ENCODE peak calls at places on chromosome 21, in nine cellular contexts. B is naive thymus-derived CD4-positive, alpha-beta T cell; K is CD4-positive, CD25-positive, alpha-beta regulatory T cell; J is right atrium auricular region; L is CD8-positive, alpha-beta memory T cell; N is CD4-positive, alpha-beta T cell; O is mesendoderm; Q is dorsolateral prefrontal cortex; T is adrenal gland. M is an unnamed sample.

GRCh38 chr21:45993210-45994085 is 11.9 kb downstream of the COL6A1 start:
- DNase-seq in L (peak), K (peak), B (no peak), T (peak), N (no peak), O (no peak), J (peak), Q (peak), M (no peak)

GRCh38 chr21:16408280-16408669 is 678.5 kb downstream of the USP25 start:
- DNase-seq in T (no peak), L (no peak), Q (no peak), J (no peak), N (no peak), B (no peak), K (no peak), O (no peak), M (no peak)

GRCh38 chr21:36499578-36500471 is 19.9 kb upstream of the CLDN14 start:
- DNase-seq in Q (no peak), O (no peak), N (no peak), B (no peak), L (no peak), T (peak), K (no peak), J (no peak), M (no peak)

GRCh38 chr21:42591170-42591869 is 62.1 kb upstream of the PDE9A start:
- DNase-seq in L (no peak), N (no peak), J (no peak), Q (peak), T (no peak), K (no peak), B (no peak), O (no peak), M (no peak)

GRCh38 chr21:26939532-26940181 is 27.2 kb downstream of the ADAMTS5 start:
- DNase-seq in Q (no peak), L (no peak), O (no peak), J (no peak), T (no peak), N (no peak), K (no peak), B (no peak), M (no peak)

GRCh38 chr21:46639489-46640386 is 4.3 kb downstream of the PRMT2 start:
- DNase-seq in O (no peak), T (no peak), J (no peak), B (no peak), L (no peak), Q (no peak), N (no peak), K (no peak), M (no peak)

GRCh38 chr21:40516336-40516735 is 330.6 kb downstream of the DSCAM start:
- DNase-seq in B (no peak), L (no peak), Q (peak), J (no peak), K (no peak), O (peak), T (peak), N (no peak), M (no peak)

GRCh38 chr21:25756190-25756932 is 21.6 kb downstream of the GABPA start:
- DNase-seq in Q (no peak), K (no peak), B (no peak), N (no peak), T (no peak), O (no peak), L (no peak), J (no peak), M (no peak)

GRCh38 chr21:26070121-26070520 is 100.4 kb downstream of the APP start:
- DNase-seq in K (no peak), Q (no peak), N (no peak), J (no peak), T (no peak), B (no peak), O (no peak), L (no peak), M (no peak)

GRCh38 chr21:25953659-25954058 is 216.9 kb downstream of the APP start:
- DNase-seq in L (no peak), O (no peak), B (no peak), J (no peak), N (no peak), Q (no peak), K (no peak), T (peak), M (no peak)

GRCh38 chr21:33293811-33294216 is 27.6 kb downstream of the IL10RB start:
- DNase-seq in O (no peak), J (no peak), L (no peak), Q (no peak), B (peak), K (no peak), T (no peak), N (no peak), M (no peak)

GRCh38 chr21:31482460-31482859 is 138.4 kb upstream of the TIAM1 start:
- DNase-seq in T (no peak), B (no peak), O (no peak), N (no peak), L (no peak), Q (no peak), J (no peak), K (no peak), M (no peak)

GRCh38 chr21:31479714-31480113 is 135.7 kb upstream of the TIAM1 start:
- DNase-seq in T (no peak), Q (no peak), N (no peak), B (no peak), O (no peak), L (no peak), K (no peak), J (no peak), M (no peak)

GRCh38 chr21:31489014-31489413 is 145.0 kb upstream of the TIAM1 start:
- DNase-seq in Q (no peak), B (no peak), L (no peak), O (no peak), T (no peak), J (no peak), K (no peak), N (no peak), M (no peak)

GRCh38 chr21:31480228-31480627 is 136.2 kb upstream of the TIAM1 start:
- DNase-seq in N (no peak), Q (no peak), K (no peak), J (no peak), L (no peak), O (no peak), B (no peak), T (no peak), M (no peak)

GRCh38 chr21:31484219-31484618 is 140.2 kb upstream of the TIAM1 start:
- DNase-seq in T (no peak), Q (no peak), O (peak), K (no peak), L (no peak), N (no peak), B (no peak), J (no peak), M (no peak)
- H3K27ac ChIP-seq in T (no peak), Q (no peak), O (no peak), K (no peak), L (no peak), N (no peak), B (no peak), J (no peak), M (no peak)

GRCh38 chr21:44658913-44659595 is 1.3 kb downstream of the KRTAP12-3 start:
- DNase-seq in B (peak), J (no peak), T (no peak), Q (no peak), K (no peak), O (no peak), N (no peak), L (no peak), M (no peak)

GRCh38 chr21:44654576-44654950 is at the start of gene KRTAP12-4:
- DNase-seq in J (no peak), K (no peak), T (no peak), N (no peak), Q (no peak), O (no peak), L (no peak), B (peak), M (no peak)

GRCh38 chr21:44658511-44658910 is 779 bp downstream of the KRTAP12-3 start:
- DNase-seq in J (no peak), T (no peak), B (no peak), Q (no peak), L (no peak), O (no peak), N (no peak), K (no peak), M (no peak)

GRCh38 chr21:44657635-44658183 is at the start of gene KRTAP12-3:
- DNase-seq in T (no peak), L (peak), N (peak), B (peak), O (no peak), Q (no peak), J (no peak), K (no peak), M (no peak)

DNA sequence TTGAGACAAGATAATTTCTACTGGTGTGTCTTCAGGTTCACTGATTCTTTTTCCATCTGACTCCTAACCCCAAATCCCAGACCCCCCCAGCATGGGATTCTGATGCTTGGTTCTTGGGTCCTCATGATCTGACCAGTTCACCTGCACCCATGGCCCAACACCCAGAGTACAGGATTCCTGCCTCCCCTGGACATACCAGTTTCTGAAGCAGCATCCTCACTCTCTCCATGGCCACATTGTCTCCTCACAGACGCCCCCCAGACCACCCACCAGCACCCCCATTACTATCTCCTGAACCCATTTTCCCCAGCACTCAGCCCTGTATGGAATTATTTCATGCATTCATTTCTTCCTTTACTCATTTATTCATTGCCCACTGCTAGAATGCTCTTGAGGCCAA is 864 bp upstream of the KRTAP12-3 start:
- DNase-seq in Q (no peak), B (no peak), L (no peak), T (no peak), J (no peak), O (no peak), N (no peak), K (no peak), M (no peak)
- H3K27ac ChIP-seq in Q (no peak), B (peak), L (peak), T (no peak), J (no peak), O (no peak), N (peak), K (no peak), M (no peak)

DNA sequence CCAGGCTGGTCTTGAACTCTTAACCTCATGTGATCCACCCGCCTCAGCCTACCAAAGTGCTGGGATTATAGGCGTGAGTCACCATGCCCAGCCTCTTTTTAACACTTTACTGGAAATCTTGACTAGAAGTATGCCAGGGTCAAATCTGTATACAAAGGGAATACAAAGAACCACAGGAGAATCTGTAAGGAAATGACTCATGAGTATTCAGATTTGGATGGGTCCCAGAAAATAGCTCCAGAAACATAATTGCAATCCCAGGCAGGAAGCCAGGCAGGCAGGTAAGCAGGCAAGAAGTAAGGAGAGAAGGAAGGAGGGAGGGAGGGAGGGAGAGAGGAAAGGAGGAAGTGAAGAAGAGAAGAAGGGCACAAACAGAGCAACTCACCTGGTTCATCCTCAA is 22.8 kb upstream of the TIAM1 start:
- DNase-seq in Q (no peak), L (no peak), N (no peak), B (no peak), J (no peak), K (no peak), O (peak), T (no peak), M (no peak)
- H3K27ac ChIP-seq in Q (no peak), L (no peak), N (no peak), B (no peak), J (no peak), K (no peak), O (no peak), T (no peak), M (no peak)

GRCh38 chr21:34988625-34989024 is 60.5 kb downstream of the RUNX1 start:
- DNase-seq in T (no peak), B (no peak), Q (no peak), N (no peak), K (no peak), O (no peak), J (no peak), L (no peak), M (no peak)

GRCh38 chr21:34984356-34984755 is 64.7 kb downstream of the RUNX1 start:
- DNase-seq in T (no peak), L (no peak), K (no peak), N (no peak), B (no peak), O (no peak), Q (no peak), J (no peak), M (no peak)

GRCh38 chr21:34987673-34988072 is 61.4 kb downstream of the RUNX1 start:
- DNase-seq in T (no peak), Q (no peak), K (no peak), N (no peak), L (no peak), O (no peak), J (no peak), B (no peak), M (no peak)

GRCh38 chr21:34988139-34988538 is 61.0 kb downstream of the RUNX1 start:
- DNase-seq in J (no peak), N (no peak), Q (no peak), B (no peak), L (no peak), T (no peak), K (no peak), O (no peak), M (no peak)

DNA sequence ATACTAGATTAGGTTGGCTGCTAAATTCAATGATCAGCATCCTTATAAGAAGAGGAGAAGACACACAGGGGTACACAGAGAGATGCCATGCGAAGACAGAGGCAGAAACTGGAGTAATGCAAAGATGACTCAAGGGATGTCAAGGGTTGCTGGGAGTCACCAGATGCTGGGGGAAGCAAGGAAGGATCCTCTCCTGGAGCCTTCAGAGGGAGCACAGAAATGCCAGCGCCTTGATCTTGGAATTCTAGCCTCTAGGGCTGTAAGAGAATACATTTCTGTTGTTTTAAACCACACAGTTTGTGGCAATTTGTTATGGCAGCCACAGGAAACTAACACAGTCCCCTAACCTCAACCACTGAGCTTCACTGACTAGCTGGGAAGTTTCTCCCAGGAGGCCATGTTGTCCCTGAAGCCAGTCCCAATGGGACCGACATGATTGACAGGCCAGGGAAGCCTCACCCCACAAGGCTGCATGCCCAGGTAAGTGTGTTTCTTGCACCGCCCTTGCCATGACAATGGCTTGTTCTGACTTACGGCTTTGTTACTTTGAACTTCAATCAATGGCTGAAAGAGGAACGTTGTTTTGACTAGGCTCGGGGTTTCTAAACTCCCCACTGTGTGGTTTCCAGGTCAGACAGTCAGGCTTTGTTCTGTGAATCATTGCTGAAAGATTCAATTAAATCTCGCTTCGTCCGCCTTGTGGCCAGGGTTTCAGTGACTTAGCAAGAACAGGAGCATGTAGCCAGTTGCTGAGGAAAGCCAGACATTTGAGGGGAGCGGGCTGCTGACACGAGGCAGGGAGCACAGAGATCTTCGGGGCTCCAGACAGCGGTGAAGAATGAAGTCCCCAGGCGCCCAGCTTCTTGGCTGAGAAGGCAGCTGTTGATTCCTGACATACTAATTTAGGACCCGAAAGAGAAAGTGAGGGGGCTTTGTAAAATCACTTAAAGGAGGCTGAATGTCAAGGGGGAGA is 62.3 kb downstream of the RUNX1 start:
- DNase-seq in N (peak), L (peak), T (no peak), J (no peak), K (peak), B (peak), O (peak), Q (no peak), M (no peak)
- H3K27ac ChIP-seq in N (peak), L (peak), T (no peak), J (no peak), K (peak), B (peak), O (no peak), Q (no peak), M (no peak)

DNA sequence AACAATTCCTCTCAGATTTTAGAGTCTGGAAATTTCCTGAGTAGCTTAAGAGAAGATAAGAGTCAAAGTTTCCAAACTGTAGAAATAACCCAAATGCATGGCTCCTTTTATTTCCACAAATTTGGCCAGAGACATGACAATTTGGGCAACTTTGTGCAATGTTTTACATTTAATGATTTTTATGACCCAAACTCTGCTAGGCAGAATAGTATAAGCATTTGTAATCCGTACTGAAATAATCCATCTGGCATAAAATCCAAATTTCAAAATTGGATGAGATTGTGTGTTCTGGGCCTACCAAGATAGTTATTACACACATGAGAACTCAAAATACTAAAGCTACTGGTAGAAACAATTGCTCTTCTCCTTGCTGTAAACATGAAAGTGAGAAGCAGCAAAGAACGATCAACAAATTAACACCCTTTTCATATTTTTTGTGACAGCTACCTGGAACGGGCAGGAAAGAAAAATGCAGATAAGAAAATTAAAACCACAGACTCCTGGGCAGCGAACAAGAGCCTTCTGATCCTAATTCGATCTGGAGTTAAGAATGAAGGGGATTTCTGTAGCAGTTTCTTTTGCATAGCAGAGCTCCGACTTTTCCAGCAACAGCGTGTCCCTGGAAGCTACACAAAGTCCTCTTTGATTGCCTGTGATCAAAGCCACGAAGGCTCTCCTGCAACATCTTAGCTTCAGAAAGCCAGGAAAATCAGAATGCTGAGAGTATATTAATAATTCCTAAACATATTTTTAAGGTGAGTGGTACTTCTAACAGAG is 191.2 kb downstream of the GRIK1 start:
- DNase-seq in O (no peak), B (no peak), Q (peak), L (no peak), J (no peak), T (no peak), K (no peak), N (no peak), M (peak)
- H3K27ac ChIP-seq in O (no peak), B (no peak), Q (no peak), L (no peak), J (no peak), T (no peak), K (no peak), N (no peak), M (peak)

GRCh38 chr21:31475223-31475622 is 131.2 kb upstream of the TIAM1 start:
- DNase-seq in J (no peak), Q (no peak), N (no peak), B (no peak), T (no peak), O (no peak), L (no peak), K (no peak), M (no peak)
- H3K27ac ChIP-seq in J (no peak), Q (no peak), N (no peak), B (no peak), T (no peak), O (no peak), L (no peak), K (no peak), M (peak)

M was measured in substantia nigra.